ENCODE peak calls at places on chromosomes 13 and 19, in nine cellular contexts. One of them, this sample, is unnamed.

GRCh38 chr19:45716314-45717130 is 14.2 kb downstream of the FBXO46 start:
- DNase-seq in neural progenitor cell: peak; percentile 40
- DNase-seq in psoas muscle: no peak
- DNase-seq in uterus: peak; percentile 22
- DNase-seq in fibroblast of the aortic adventitia: peak; percentile 32
- DNase-seq in AG09309: no peak
- DNase-seq in CD8-positive, alpha-beta T cell: no peak
- DNase-seq in right lobe of liver: no peak
- DNase-seq in tibial nerve: peak; percentile 35
- DNase-seq in this sample: no peak

GRCh38 chr19:11551603-11552235 is 7.3 kb downstream of the ELOF1 start:
- DNase-seq in neural progenitor cell: peak; percentile 47
- DNase-seq in psoas muscle: no peak
- DNase-seq in uterus: peak; percentile 76
- DNase-seq in fibroblast of the aortic adventitia: no peak
- DNase-seq in AG09309: no peak
- DNase-seq in CD8-positive, alpha-beta T cell: peak; percentile 16
- DNase-seq in right lobe of liver: no peak
- DNase-seq in tibial nerve: no peak
- DNase-seq in this sample: no peak

GRCh38 chr13:100872761-100873160 is 198.2 kb upstream of the TMTC4 start:
- DNase-seq in neural progenitor cell: no peak
- DNase-seq in psoas muscle: no peak
- DNase-seq in uterus: no peak
- DNase-seq in fibroblast of the aortic adventitia: no peak
- DNase-seq in AG09309: no peak
- DNase-seq in CD8-positive, alpha-beta T cell: no peak
- DNase-seq in right lobe of liver: no peak
- DNase-seq in tibial nerve: no peak
- DNase-seq in this sample: no peak

GRCh38 chr13:94247890-94248289 is 231.6 kb downstream of the DCT start:
- DNase-seq in neural progenitor cell: no peak
- DNase-seq in psoas muscle: no peak
- DNase-seq in uterus: no peak
- DNase-seq in fibroblast of the aortic adventitia: no peak
- DNase-seq in AG09309: no peak
- DNase-seq in CD8-positive, alpha-beta T cell: no peak
- DNase-seq in right lobe of liver: no peak
- DNase-seq in tibial nerve: no peak
- DNase-seq in this sample: no peak

GRCh38 chr13:111636804-111637203 is 316.4 kb downstream of the TEX29 start:
- DNase-seq in neural progenitor cell: no peak
- DNase-seq in psoas muscle: no peak
- DNase-seq in uterus: no peak
- DNase-seq in fibroblast of the aortic adventitia: no peak
- DNase-seq in AG09309: no peak
- DNase-seq in CD8-positive, alpha-beta T cell: no peak
- DNase-seq in right lobe of liver: no peak
- DNase-seq in tibial nerve: no peak
- DNase-seq in this sample: no peak

GRCh38 chr13:65783383-65783782 is 1446.8 kb downstream of the PCDH9 start:
- DNase-seq in neural progenitor cell: no peak
- DNase-seq in psoas muscle: peak; percentile 18
- DNase-seq in uterus: no peak
- DNase-seq in fibroblast of the aortic adventitia: no peak
- DNase-seq in AG09309: no peak
- DNase-seq in CD8-positive, alpha-beta T cell: no peak
- DNase-seq in right lobe of liver: no peak
- DNase-seq in tibial nerve: no peak
- DNase-seq in this sample: no peak

GRCh38 chr13:45238945-45239795 is 38.3 kb upstream of the KCTD4 start:
- DNase-seq in neural progenitor cell: no peak
- DNase-seq in psoas muscle: no peak
- DNase-seq in uterus: no peak
- DNase-seq in fibroblast of the aortic adventitia: peak; percentile 47
- DNase-seq in AG09309: no peak
- DNase-seq in CD8-positive, alpha-beta T cell: no peak
- DNase-seq in right lobe of liver: no peak
- DNase-seq in tibial nerve: no peak
- DNase-seq in this sample: no peak

GRCh38 chr19:6476155-6476895 is 5.3 kb downstream of the DENND1C start:
- DNase-seq in neural progenitor cell: peak; percentile 99
- DNase-seq in psoas muscle: peak; percentile 71
- DNase-seq in uterus: no peak
- DNase-seq in fibroblast of the aortic adventitia: peak; percentile 38
- DNase-seq in AG09309: no peak
- DNase-seq in CD8-positive, alpha-beta T cell: peak; percentile 64
- DNase-seq in right lobe of liver: peak; percentile 93
- DNase-seq in tibial nerve: no peak
- DNase-seq in this sample: peak; percentile 66

GRCh38 chr13:25691654-25692053 is 319.9 kb downstream of the ATP8A2 start:
- DNase-seq in neural progenitor cell: no peak
- DNase-seq in psoas muscle: no peak
- DNase-seq in uterus: no peak
- DNase-seq in fibroblast of the aortic adventitia: no peak
- DNase-seq in AG09309: no peak
- DNase-seq in CD8-positive, alpha-beta T cell: no peak
- DNase-seq in right lobe of liver: no peak
- DNase-seq in tibial nerve: no peak
- DNase-seq in this sample: no peak

GRCh38 chr13:98672947-98673545 is 79.4 kb downstream of the SLC15A1 start:
- DNase-seq in neural progenitor cell: peak; percentile 79
- DNase-seq in psoas muscle: peak; percentile 83
- DNase-seq in uterus: peak; percentile 64
- DNase-seq in fibroblast of the aortic adventitia: peak; percentile 85
- DNase-seq in AG09309: peak; percentile 52
- DNase-seq in CD8-positive, alpha-beta T cell: peak; percentile 28
- DNase-seq in right lobe of liver: peak; percentile 84
- DNase-seq in tibial nerve: peak; percentile 75
- DNase-seq in this sample: no peak

GRCh38 chr19:46303702-46304397 is 7.0 kb downstream of the HIF3A start:
- DNase-seq in neural progenitor cell: peak; percentile 96
- DNase-seq in psoas muscle: peak; percentile 73
- DNase-seq in uterus: peak; percentile 56
- DNase-seq in fibroblast of the aortic adventitia: no peak
- DNase-seq in AG09309: no peak
- DNase-seq in CD8-positive, alpha-beta T cell: no peak
- DNase-seq in right lobe of liver: peak; percentile 43
- DNase-seq in tibial nerve: peak; percentile 40
- DNase-seq in this sample: no peak

GRCh38 chr19:16067205-16067938 is 8.9 kb upstream of the TPM4 start:
- DNase-seq in neural progenitor cell: no peak
- DNase-seq in psoas muscle: peak; percentile 60
- DNase-seq in uterus: peak; percentile 88
- DNase-seq in fibroblast of the aortic adventitia: peak; percentile 92
- DNase-seq in AG09309: peak; percentile 69
- DNase-seq in CD8-positive, alpha-beta T cell: no peak
- DNase-seq in right lobe of liver: peak; percentile 43
- DNase-seq in tibial nerve: no peak
- DNase-seq in this sample: no peak

GRCh38 chr13:33167521-33167920 is 118.0 kb downstream of the STARD13 start:
- DNase-seq in neural progenitor cell: no peak
- DNase-seq in psoas muscle: no peak
- DNase-seq in uterus: no peak
- DNase-seq in fibroblast of the aortic adventitia: no peak
- DNase-seq in AG09309: no peak
- DNase-seq in CD8-positive, alpha-beta T cell: no peak
- DNase-seq in right lobe of liver: no peak
- DNase-seq in tibial nerve: no peak
- DNase-seq in this sample: no peak

GRCh38 chr13:33642374-33643065 is 175.4 kb upstream of the RFC3 start:
- DNase-seq in neural progenitor cell: peak; percentile 7
- DNase-seq in psoas muscle: peak; percentile 75
- DNase-seq in uterus: peak; percentile 83
- DNase-seq in fibroblast of the aortic adventitia: peak; percentile 89
- DNase-seq in AG09309: peak; percentile 54
- DNase-seq in CD8-positive, alpha-beta T cell: no peak
- DNase-seq in right lobe of liver: peak; percentile 64
- DNase-seq in tibial nerve: peak; percentile 70
- DNase-seq in this sample: peak; percentile 56

GRCh38 chr13:34719060-34719875 is 222.8 kb upstream of the NBEA start:
- DNase-seq in neural progenitor cell: peak; percentile 64
- DNase-seq in psoas muscle: no peak
- DNase-seq in uterus: no peak
- DNase-seq in fibroblast of the aortic adventitia: no peak
- DNase-seq in AG09309: no peak
- DNase-seq in CD8-positive, alpha-beta T cell: no peak
- DNase-seq in right lobe of liver: no peak
- DNase-seq in tibial nerve: no peak
- DNase-seq in this sample: no peak

GRCh38 chr19:18232540-18233223 is 6.4 kb upstream of the PDE4C start:
- DNase-seq in neural progenitor cell: no peak
- DNase-seq in psoas muscle: no peak
- DNase-seq in uterus: no peak
- DNase-seq in fibroblast of the aortic adventitia: no peak
- DNase-seq in AG09309: no peak
- DNase-seq in CD8-positive, alpha-beta T cell: no peak
- DNase-seq in right lobe of liver: no peak
- DNase-seq in tibial nerve: no peak
- DNase-seq in this sample: no peak

GRCh38 chr13:99642006-99642405 is 140.7 kb downstream of the TM9SF2 start:
- DNase-seq in neural progenitor cell: no peak
- DNase-seq in psoas muscle: no peak
- DNase-seq in uterus: no peak
- DNase-seq in fibroblast of the aortic adventitia: no peak
- DNase-seq in AG09309: no peak
- DNase-seq in CD8-positive, alpha-beta T cell: no peak
- DNase-seq in right lobe of liver: no peak
- DNase-seq in tibial nerve: no peak
- DNase-seq in this sample: no peak

GRCh38 chr19:37931941-37932655 is 25.1 kb downstream of the SIPA1L3 start:
- DNase-seq in neural progenitor cell: peak; percentile 87
- DNase-seq in psoas muscle: peak; percentile 58
- DNase-seq in uterus: peak; percentile 18
- DNase-seq in fibroblast of the aortic adventitia: peak; percentile 68
- DNase-seq in AG09309: peak; percentile 8
- DNase-seq in CD8-positive, alpha-beta T cell: no peak
- DNase-seq in right lobe of liver: peak; percentile 84
- DNase-seq in tibial nerve: no peak
- DNase-seq in this sample: peak; percentile 91

GRCh38 chr19:58382997-58383603 is 2.3 kb upstream of the ZNF837 start:
- DNase-seq in neural progenitor cell: no peak
- DNase-seq in psoas muscle: peak; percentile 39
- DNase-seq in uterus: no peak
- DNase-seq in fibroblast of the aortic adventitia: no peak
- DNase-seq in AG09309: no peak
- DNase-seq in CD8-positive, alpha-beta T cell: no peak
- DNase-seq in right lobe of liver: peak; percentile 13
- DNase-seq in tibial nerve: no peak
- DNase-seq in this sample: no peak
- H3K4me3 ChIP-seq in neural progenitor cell: no peak overlapping the region
- H3K4me3 ChIP-seq in psoas muscle: no peak overlapping the region
- H3K4me3 ChIP-seq in uterus: no peak overlapping the region
- H3K4me3 ChIP-seq in fibroblast of the aortic adventitia: no peak overlapping the region
- H3K4me3 ChIP-seq in AG09309: no peak overlapping the region
- H3K4me3 ChIP-seq in CD8-positive, alpha-beta T cell: no peak overlapping the region
- H3K4me3 ChIP-seq in right lobe of liver: no peak overlapping the region
- H3K4me3 ChIP-seq in tibial nerve: no peak overlapping the region
- H3K4me3 ChIP-seq in this sample: no peak overlapping the region

GRCh38 chr19:52296773-52297600 is at the start of gene ZNF480:
- DNase-seq in neural progenitor cell: peak; percentile 89
- DNase-seq in psoas muscle: peak; percentile 94
- DNase-seq in uterus: peak; percentile 77
- DNase-seq in fibroblast of the aortic adventitia: peak; percentile 73
- DNase-seq in AG09309: peak; percentile 13
- DNase-seq in CD8-positive, alpha-beta T cell: peak; percentile 87
- DNase-seq in right lobe of liver: peak; percentile 89
- DNase-seq in tibial nerve: peak; percentile 81
- DNase-seq in this sample: peak; percentile 72
- TF ChIP-seq CTCF in neural progenitor cell: peak; percentile 21
- TF ChIP-seq CTCF in psoas muscle: no peak
- TF ChIP-seq CTCF in uterus: no peak
- TF ChIP-seq CTCF in fibroblast of the aortic adventitia: peak; percentile 30
- TF ChIP-seq CTCF in AG09309: peak; percentile 34
- TF ChIP-seq CTCF in CD8-positive, alpha-beta T cell: no peak
- TF ChIP-seq CTCF in right lobe of liver: peak; percentile 17
- TF ChIP-seq CTCF in tibial nerve: no peak
- TF ChIP-seq CTCF in this sample: peak; percentile 19

GRCh38 chr19:28793391-28794168 is 419.4 kb downstream of the UQCRFS1 start:
- DNase-seq in neural progenitor cell: peak; percentile 57
- DNase-seq in psoas muscle: no peak
- DNase-seq in uterus: no peak
- DNase-seq in fibroblast of the aortic adventitia: no peak
- DNase-seq in AG09309: no peak
- DNase-seq in CD8-positive, alpha-beta T cell: no peak
- DNase-seq in right lobe of liver: no peak
- DNase-seq in tibial nerve: no peak
- DNase-seq in this sample: no peak
- H3K4me3 ChIP-seq in neural progenitor cell: peak overlapping the region; percentile 78
- H3K4me3 ChIP-seq in psoas muscle: no peak overlapping the region
- H3K4me3 ChIP-seq in uterus: no peak overlapping the region
- H3K4me3 ChIP-seq in fibroblast of the aortic adventitia: no peak overlapping the region
- H3K4me3 ChIP-seq in AG09309: no peak overlapping the region
- H3K4me3 ChIP-seq in CD8-positive, alpha-beta T cell: no peak overlapping the region
- H3K4me3 ChIP-seq in right lobe of liver: no peak overlapping the region
- H3K4me3 ChIP-seq in tibial nerve: no peak overlapping the region
- H3K4me3 ChIP-seq in this sample: peak overlapping the region; percentile 55

GRCh38 chr13:85381082-85381481 is 418.1 kb downstream of the SLITRK6 start:
- DNase-seq in neural progenitor cell: no peak
- DNase-seq in psoas muscle: no peak
- DNase-seq in uterus: no peak
- DNase-seq in fibroblast of the aortic adventitia: no peak
- DNase-seq in AG09309: no peak
- DNase-seq in CD8-positive, alpha-beta T cell: no peak
- DNase-seq in right lobe of liver: no peak
- DNase-seq in tibial nerve: no peak
- DNase-seq in this sample: no peak
- TF ChIP-seq CTCF in neural progenitor cell: no peak
- TF ChIP-seq CTCF in psoas muscle: no peak
- TF ChIP-seq CTCF in uterus: no peak
- TF ChIP-seq CTCF in fibroblast of the aortic adventitia: no peak
- TF ChIP-seq CTCF in AG09309: no peak
- TF ChIP-seq CTCF in CD8-positive, alpha-beta T cell: no peak
- TF ChIP-seq CTCF in right lobe of liver: no peak
- TF ChIP-seq CTCF in tibial nerve: no peak
- TF ChIP-seq CTCF in this sample: no peak

DNA sequence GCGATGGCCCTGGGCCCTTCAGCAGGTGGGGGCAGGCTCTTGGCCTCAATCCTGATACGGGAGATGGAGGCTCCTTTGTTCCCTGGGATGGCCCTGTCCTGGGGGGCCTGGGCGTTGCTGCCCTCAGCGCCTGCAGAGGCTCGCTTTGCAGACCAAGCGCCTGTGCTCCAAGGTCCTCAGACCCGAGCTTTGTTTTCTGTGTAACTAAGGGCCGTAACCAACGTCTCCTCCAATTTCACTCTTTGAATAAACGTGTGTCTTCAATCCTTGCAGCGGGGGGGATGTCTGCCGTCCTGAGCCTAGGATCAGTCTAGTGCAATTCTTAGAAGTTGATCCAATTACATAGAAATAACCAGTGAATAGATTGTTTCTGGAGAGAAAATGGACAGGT is 5.2 kb downstream of the PTBP1 start:
- DNase-seq in neural progenitor cell: peak; percentile 35
- DNase-seq in psoas muscle: peak; percentile 54
- DNase-seq in uterus: no peak
- DNase-seq in fibroblast of the aortic adventitia: peak; percentile 30
- DNase-seq in AG09309: no peak
- DNase-seq in CD8-positive, alpha-beta T cell: no peak
- DNase-seq in right lobe of liver: no peak
- DNase-seq in tibial nerve: no peak
- DNase-seq in this sample: no peak
- H3K4me3 ChIP-seq in neural progenitor cell: no peak overlapping the region
- H3K4me3 ChIP-seq in psoas muscle: peak overlapping the region; percentile 81
- H3K4me3 ChIP-seq in uterus: no peak overlapping the region
- H3K4me3 ChIP-seq in fibroblast of the aortic adventitia: peak overlapping the region; percentile 55
- H3K4me3 ChIP-seq in AG09309: no peak overlapping the region
- H3K4me3 ChIP-seq in CD8-positive, alpha-beta T cell: no peak overlapping the region
- H3K4me3 ChIP-seq in right lobe of liver: no peak overlapping the region
- H3K4me3 ChIP-seq in tibial nerve: no peak overlapping the region
- H3K4me3 ChIP-seq in this sample: no peak overlapping the region

GRCh38 chr13:21077360-21078353 is 16.3 kb upstream of the LATS2 start:
- DNase-seq in neural progenitor cell: no peak
- DNase-seq in psoas muscle: no peak
- DNase-seq in uterus: no peak
- DNase-seq in fibroblast of the aortic adventitia: no peak
- DNase-seq in AG09309: no peak
- DNase-seq in CD8-positive, alpha-beta T cell: no peak
- DNase-seq in right lobe of liver: no peak
- DNase-seq in tibial nerve: no peak
- DNase-seq in this sample: no peak
- TF ChIP-seq CTCF in neural progenitor cell: no peak
- TF ChIP-seq CTCF in psoas muscle: no peak
- TF ChIP-seq CTCF in uterus: no peak
- TF ChIP-seq CTCF in fibroblast of the aortic adventitia: no peak
- TF ChIP-seq CTCF in AG09309: no peak
- TF ChIP-seq CTCF in CD8-positive, alpha-beta T cell: no peak
- TF ChIP-seq CTCF in right lobe of liver: no peak
- TF ChIP-seq CTCF in tibial nerve: no peak
- TF ChIP-seq CTCF in this sample: no peak

This sample was measured in epithelial cell of proximal tubule.